ENCODE peak calls at places on chromosomes 3 and 15, in nine cellular contexts. J, I, T, Y, S, N, H, G and O are unnamed samples.
A peak's percentile ranks its signal among the peaks of the same experiment; 100 is the strongest.

GRCh38 chr3:132064114-132064513 is 29.3 kb upstream of the CPNE4 start:
- DNase-seq in J (no peak), G (peak; percentile 46), I (no peak), T (no peak), H (no peak), Y (no peak), S (no peak), N (no peak), O (peak; percentile 44)

GRCh38 chr3:177195941-177196472 is 1.3 kb downstream of the TBL1XR1 start:
- DNase-seq in T (no peak), G (no peak), I (no peak), N (peak; percentile 32), S (no peak), Y (no peak), H (no peak), J (no peak), O (no peak)

GRCh38 chr3:194069421-194070219 is 66.3 kb upstream of the HES1 start:
- DNase-seq in I (no peak), G (no peak), N (peak; percentile 30), J (peak; percentile 67), S (no peak), Y (peak; percentile 56), H (no peak), T (no peak), O (no peak)

GRCh38 chr3:17544632-17545031 is 197.8 kb downstream of the TBC1D5 start:
- DNase-seq in G (no peak), Y (peak; percentile 3), N (peak; percentile 17), I (no peak), S (no peak), H (no peak), T (no peak), J (no peak), O (no peak)

GRCh38 chr15:52678036-52678467 is 1.1 kb downstream of the ATOSA start:
- DNase-seq in G (peak; percentile 46), S (peak; percentile 58), I (peak; percentile 41), N (peak; percentile 57), T (no peak), H (peak; percentile 88), J (peak; percentile 70), Y (peak; percentile 70), O (peak; percentile 11)

GRCh38 chr3:108119398-108120109 is 28.7 kb upstream of the CD47 start:
- DNase-seq in G (no peak), T (no peak), H (no peak), N (no peak), Y (no peak), I (no peak), S (no peak), J (no peak), O (no peak)

GRCh38 chr15:68691667-68692066 is 112.9 kb downstream of the CORO2B start:
- DNase-seq in N (peak; percentile 14), S (peak; percentile 48), J (no peak), I (no peak), G (no peak), H (peak; percentile 48), Y (peak; percentile 9), T (no peak), O (no peak)

GRCh38 chr3:185656321-185656840 is 70.3 kb downstream of the SENP2 start:
- DNase-seq in I (peak; percentile 64), H (no peak), N (peak; percentile 95), Y (peak; percentile 99), S (no peak), J (no peak), T (no peak), G (no peak), O (no peak)

GRCh38 chr15:68546318-68546717 is 32.5 kb upstream of the CORO2B start:
- DNase-seq in H (no peak), T (no peak), S (no peak), G (no peak), Y (no peak), J (no peak), N (no peak), I (no peak), O (no peak)

GRCh38 chr3:182524711-182525401 is 268.4 kb upstream of the ATP11B start:
- DNase-seq in T (no peak), N (peak; percentile 58), Y (no peak), S (no peak), H (no peak), I (no peak), G (no peak), J (no peak), O (no peak)

GRCh38 chr3:97957617-97958311 is 14.5 kb downstream of the RIOX2 start:
- DNase-seq in H (no peak), I (peak; percentile 21), S (no peak), N (peak; percentile 36), T (no peak), G (no peak), J (no peak), Y (no peak), O (no peak)

GRCh38 chr3:38386992-38387750 is 40.6 kb downstream of the XYLB start:
- DNase-seq in G (no peak), J (no peak), I (no peak), S (no peak), T (no peak), Y (no peak), N (no peak), H (no peak), O (no peak)

GRCh38 chr15:63940956-63941620 is 105.2 kb downstream of the DAPK2 start:
- DNase-seq in T (no peak), H (no peak), N (no peak), G (peak; percentile 7), Y (no peak), S (no peak), I (no peak), J (peak; percentile 40), O (no peak)

DNA sequence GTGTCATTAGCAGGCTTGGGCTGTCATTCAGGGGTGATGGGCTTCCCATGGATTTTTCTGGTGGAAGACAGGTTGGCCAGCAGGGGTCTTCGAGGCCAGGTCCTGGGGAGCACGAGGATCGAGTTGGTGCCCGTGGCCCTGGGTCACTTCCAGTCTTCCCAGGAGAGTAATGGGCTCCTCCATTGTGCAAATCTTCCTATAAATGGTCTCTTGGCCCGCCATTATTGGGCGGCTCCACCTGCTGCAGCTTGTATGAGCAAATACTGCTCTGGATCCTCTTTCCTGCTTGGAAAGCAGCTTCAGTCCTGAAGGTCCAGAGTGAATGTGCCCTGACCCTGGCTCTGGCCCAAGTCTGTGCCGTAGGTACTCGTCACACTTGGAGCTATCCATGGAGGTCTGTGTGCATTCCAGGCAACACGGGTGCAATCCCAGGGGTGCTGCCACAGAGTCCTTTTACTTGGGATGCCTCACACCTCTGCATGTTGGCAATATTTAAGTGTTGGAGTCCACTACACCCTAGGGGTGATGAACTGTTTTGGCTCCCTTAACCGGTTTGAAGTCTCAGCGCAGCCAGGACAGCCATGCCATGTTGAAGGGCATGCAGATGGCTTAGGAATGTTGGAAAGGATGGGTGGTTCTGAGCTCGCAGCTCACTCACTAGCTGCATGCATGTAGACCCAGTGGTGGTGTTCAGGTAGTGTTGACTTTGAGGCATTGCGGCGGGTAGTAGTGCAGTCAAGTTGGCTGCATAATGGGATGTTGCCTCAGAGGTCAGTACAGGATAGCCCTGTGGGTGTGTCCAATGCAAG is 97.6 kb downstream of the SNRPN start:
- DNase-seq in N (no peak), H (peak; percentile 38), G (peak; percentile 21), I (no peak), S (peak; percentile 10), Y (no peak), J (peak; percentile 22), T (peak; percentile 48), O (no peak)
- H3K9me3 ChIP-seq in N (peaks cover 70% of the 10 kb centered on the region), H (peaks cover 97% of the 10 kb centered on the region), G (peaks cover 67% of the 10 kb centered on the region), I (peaks cover 77% of the 10 kb centered on the region), S (peaks cover 98% of the 10 kb centered on the region), Y (peaks cover 17% of the 10 kb centered on the region), J (peaks cover 26% of the 10 kb centered on the region), T (peaks cover 89% of the 10 kb centered on the region), O (peaks cover 99% of the 10 kb centered on the region)

DNA sequence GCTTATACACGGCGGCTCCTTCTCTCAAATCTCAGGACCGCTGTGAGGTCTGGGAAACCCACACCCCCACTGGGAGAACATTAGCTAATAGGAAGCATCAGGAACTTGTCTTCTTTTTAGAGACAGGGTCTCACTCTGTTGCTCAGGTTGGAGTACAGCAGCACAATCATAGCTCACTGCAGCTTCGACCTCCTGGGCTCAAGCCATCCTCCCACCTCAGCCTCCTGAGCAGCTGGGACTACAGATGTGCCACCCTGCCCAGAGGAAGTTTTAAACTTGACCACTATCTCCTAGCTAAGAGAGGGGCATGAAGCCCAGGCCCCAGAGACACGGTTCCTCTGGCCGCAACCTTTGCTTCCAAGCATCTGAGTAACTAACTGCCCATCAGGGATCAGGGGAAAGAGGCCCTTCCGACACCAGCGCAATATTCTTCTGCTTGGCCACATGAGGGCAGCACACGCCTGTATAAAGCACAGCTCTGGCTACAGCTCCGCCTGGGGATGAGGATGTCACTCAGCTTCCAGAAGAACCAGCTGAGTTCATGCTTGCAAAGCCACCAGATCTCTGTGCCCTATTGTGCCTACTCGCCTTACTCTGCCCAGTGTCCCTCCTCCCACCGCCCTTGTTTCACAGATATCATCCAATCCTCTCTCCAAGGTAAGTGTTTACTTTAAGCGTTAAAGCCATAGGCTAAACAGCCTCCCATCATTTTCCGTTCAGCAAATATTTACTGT is 57.6 kb upstream of the SLC6A11 start:
- DNase-seq in I (peak; percentile 31), T (no peak), H (no peak), J (peak; percentile 68), N (peak; percentile 84), S (peak; percentile 29), G (peak; percentile 81), Y (peak; percentile 59), O (peak; percentile 74)
- H3K27me3 ChIP-seq in I (peaks cover 24% of the 10 kb centered on the region), T (peaks cover 45% of the 10 kb centered on the region), H (no peaks in the 10 kb centered on the region), J (no peaks in the 10 kb centered on the region), N (no peaks in the 10 kb centered on the region), S (peaks cover 29% of the 10 kb centered on the region), G (peaks cover 2% of the 10 kb centered on the region), Y (no peaks in the 10 kb centered on the region), O (peaks cover 22% of the 10 kb centered on the region)

GRCh38 chr15:22259881-22260421 is 179.6 kb downstream of the OR4M2 start:
- DNase-seq in N (no peak), T (no peak), H (no peak), Y (no peak), G (no peak), I (no peak), S (no peak), J (no peak), O (no peak)

GRCh38 chr15:22253676-22254408 is 173.5 kb downstream of the OR4M2 start:
- DNase-seq in N (no peak), T (no peak), Y (no peak), G (no peak), J (no peak), S (no peak), H (no peak), I (no peak), O (no peak)

GRCh38 chr15:22258402-22259150 is 178.2 kb downstream of the OR4M2 start:
- DNase-seq in G (no peak), T (no peak), H (peak; percentile 78), I (no peak), J (no peak), S (no peak), N (no peak), Y (no peak), O (no peak)

GRCh38 chr15:22257047-22257667 is 176.8 kb downstream of the OR4M2 start:
- DNase-seq in H (peak; percentile 71), J (peak; percentile 91), I (no peak), G (no peak), S (no peak), T (no peak), N (no peak), Y (no peak), O (peak; percentile 63)

GRCh38 chr15:22257668-22258401 is 177.5 kb downstream of the OR4M2 start:
- DNase-seq in G (no peak), T (no peak), S (no peak), N (no peak), I (no peak), Y (no peak), H (peak; percentile 76), J (no peak), O (peak; percentile 15)
- H3K9me3 ChIP-seq in G (peaks cover 84% of the 10 kb centered on the region), T (peaks cover 7% of the 10 kb centered on the region), S (no peaks in the 10 kb centered on the region), N (peaks cover 12% of the 10 kb centered on the region), I (no peaks in the 10 kb centered on the region), Y (peaks cover 3% of the 10 kb centered on the region), H (no peaks in the 10 kb centered on the region), J (no peaks in the 10 kb centered on the region), O (no peaks in the 10 kb centered on the region)

GRCh38 chr3:133895208-133896001 is at the start of gene RAB6B:
- DNase-seq in Y (peak; percentile 51), J (no peak), H (no peak), G (peak; percentile 64), I (peak; percentile 44), S (no peak), N (no peak), T (no peak), O (no peak)
- H3K27me3 ChIP-seq in Y (peaks cover 28% of the 10 kb centered on the region), J (peaks cover 4% of the 10 kb centered on the region), H (peaks cover 27% of the 10 kb centered on the region), G (peaks cover 19% of the 10 kb centered on the region), I (peaks cover 38% of the 10 kb centered on the region), S (no peaks in the 10 kb centered on the region), N (peaks cover 4% of the 10 kb centered on the region), T (peaks cover 26% of the 10 kb centered on the region), O (peaks cover 35% of the 10 kb centered on the region)